ENCODE peak calls at places on chromosomes 5 and 9, in nine cellular contexts. Y, U, I, C, L, W, G, S and N are unnamed samples.

GRCh38 chr9:89372230-89372816 is 54.0 kb downstream of the SECISBP2 start:
- DNase-seq in I (no peak), W (peak), S (no peak), L (no peak), C (peak), U (peak), Y (no peak), G (peak), N (no peak)

GRCh38 chr9:92970467-92970923 is 23.2 kb downstream of the FGD3 start:
- DNase-seq in L (peak), Y (no peak), I (peak), S (peak), G (no peak), W (no peak), U (peak), C (peak), N (no peak)

GRCh38 chr5:91998774-91999173 is 615.7 kb upstream of the ARRDC3 start:
- DNase-seq in C (no peak), I (no peak), L (no peak), Y (no peak), W (no peak), G (no peak), U (no peak), S (no peak), N (no peak)

GRCh38 chr5:96440185-96440538 is 7.1 kb upstream of the PCSK1 start:
- DNase-seq in U (no peak), G (no peak), W (no peak), L (no peak), S (no peak), I (no peak), Y (no peak), C (no peak), N (no peak)

GRCh38 chr5:53362521-53362941 is 117.9 kb upstream of the FST start:
- DNase-seq in G (no peak), U (no peak), L (peak), W (peak), Y (no peak), I (peak), C (peak), S (peak), N (no peak)

GRCh38 chr5:169020102-169020501 is 280.8 kb downstream of the SLIT3 start:
- DNase-seq in G (no peak), U (no peak), W (peak), I (peak), Y (peak), C (no peak), L (no peak), S (peak), N (no peak)

GRCh38 chr9:100063185-100063584 is 35.6 kb downstream of the ERP44 start:
- DNase-seq in I (no peak), C (no peak), W (peak), U (no peak), S (no peak), Y (no peak), G (no peak), L (peak), N (no peak)

GRCh38 chr5:180072256-180072548 is 643 bp upstream of the RNF130 start:
- DNase-seq in S (no peak), W (no peak), G (no peak), I (no peak), L (no peak), C (no peak), Y (no peak), U (no peak), N (no peak)

GRCh38 chr5:430214-430925 is 12.6 kb upstream of the EXOC3 start:
- DNase-seq in L (no peak), W (no peak), C (no peak), S (no peak), G (no peak), Y (no peak), U (no peak), I (no peak), N (no peak)

GRCh38 chr9:126392662-126393383 is 66.2 kb downstream of the MVB12B start:
- DNase-seq in G (no peak), I (no peak), S (no peak), W (no peak), U (no peak), Y (no peak), L (no peak), C (no peak), N (no peak)

GRCh38 chr9:106752581-106752980 is 110.4 kb upstream of the ZNF462 start:
- DNase-seq in I (no peak), Y (no peak), G (no peak), W (peak), S (no peak), L (peak), C (no peak), U (no peak), N (no peak)

GRCh38 chr9:101674165-101674564 is 64.3 kb downstream of the GRIN3A start:
- DNase-seq in Y (no peak), L (no peak), W (no peak), C (no peak), S (no peak), G (no peak), I (no peak), U (no peak), N (no peak)

GRCh38 chr9:122322553-122322952 is 48.3 kb upstream of the PTGS1 start:
- DNase-seq in L (no peak), C (no peak), Y (no peak), W (no peak), I (no peak), U (no peak), S (no peak), G (no peak), N (no peak)

GRCh38 chr9:132955123-132955522 is 10.7 kb upstream of the TSC1 start:
- DNase-seq in W (no peak), G (no peak), C (no peak), Y (no peak), I (no peak), S (no peak), U (no peak), L (no peak), N (no peak)

GRCh38 chr9:127886401-127886972 is 9.0 kb upstream of the AK1 start:
- DNase-seq in L (no peak), G (no peak), I (no peak), Y (peak), W (no peak), C (no peak), U (no peak), S (peak), N (peak)

GRCh38 chr5:61933787-61934626 is 372.0 kb upstream of the KIF2A start:
- DNase-seq in U (peak), Y (peak), C (peak), L (peak), I (peak), G (peak), S (peak), W (peak), N (peak)

GRCh38 chr9:91857831-91858669 is 92.0 kb downstream of the ROR2 start:
- DNase-seq in W (no peak), C (no peak), I (peak), L (no peak), G (no peak), U (peak), Y (no peak), S (no peak), N (no peak)

GRCh38 chr9:77883133-77883532 is 148.5 kb downstream of the GNAQ start:
- DNase-seq in Y (no peak), G (no peak), I (no peak), W (no peak), S (no peak), L (no peak), C (no peak), U (no peak), N (no peak)

GRCh38 chr9:77882294-77882693 is 149.3 kb downstream of the GNAQ start:
- DNase-seq in Y (no peak), W (no peak), U (no peak), S (no peak), C (no peak), I (no peak), G (no peak), L (no peak), N (no peak)

GRCh38 chr9:77883846-77884771 is 147.5 kb downstream of the GNAQ start:
- DNase-seq in I (peak), L (peak), U (no peak), S (peak), W (peak), G (no peak), C (no peak), Y (no peak), N (no peak)

GRCh38 chr9:77887660-77888059 is 144.0 kb downstream of the GNAQ start:
- DNase-seq in G (no peak), S (no peak), W (no peak), U (no peak), I (no peak), C (peak), L (no peak), Y (no peak), N (no peak)

DNA sequence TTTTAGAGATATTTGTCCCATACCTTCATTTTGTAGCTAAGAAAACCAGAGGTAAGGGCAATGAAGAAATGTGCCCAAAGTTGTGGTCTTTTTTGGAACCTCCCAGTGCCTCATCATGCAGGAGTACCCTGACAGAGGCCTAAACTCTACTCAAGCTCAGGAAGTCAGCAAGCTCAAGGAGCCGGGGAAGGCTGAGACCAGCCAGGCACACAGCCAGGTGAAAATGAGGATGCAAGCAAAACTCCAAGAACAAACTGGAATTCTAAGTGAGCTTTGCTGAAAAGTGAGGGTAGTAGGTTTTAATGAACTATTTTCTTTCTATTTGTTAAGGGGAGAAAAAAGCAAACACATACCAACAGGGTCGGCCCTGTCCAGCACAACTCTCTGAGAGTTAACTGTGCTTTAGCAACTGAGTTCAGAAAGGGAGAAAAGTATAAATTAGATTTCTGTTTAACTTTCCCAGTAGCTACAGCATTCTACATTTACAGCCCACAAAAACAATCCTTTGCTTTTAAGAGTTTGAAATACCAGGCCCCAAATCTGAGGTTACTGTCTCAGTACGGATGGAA is 146.4 kb downstream of the GNAQ start:
- DNase-seq in C (no peak), I (no peak), Y (no peak), W (no peak), U (no peak), L (no peak), G (no peak), S (no peak), N (no peak)
- H2AFZ ChIP-seq in C (no peak), I (no peak), Y (no peak), W (no peak), U (no peak), L (no peak), G (no peak), S (no peak), N (no peak)

DNA sequence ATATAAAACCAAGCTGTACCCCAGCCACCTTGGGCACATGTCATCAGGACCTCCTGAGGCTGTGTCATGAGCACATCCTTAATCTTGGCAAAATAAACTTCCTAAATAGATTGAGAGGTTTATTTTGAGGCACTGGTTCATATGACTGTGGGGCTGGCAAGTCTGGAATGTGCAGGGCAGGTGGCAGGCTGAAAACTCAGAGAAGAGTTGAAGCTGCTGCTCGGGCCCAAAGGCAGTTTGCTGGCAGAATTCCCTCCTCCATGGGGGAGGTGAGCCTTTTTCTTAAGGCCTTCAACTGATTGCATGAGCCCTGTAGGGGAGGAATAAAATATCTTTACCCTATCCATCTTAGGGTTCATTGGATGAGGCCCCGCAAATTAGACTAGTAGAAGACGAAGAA is 72.2 kb upstream of the CDK20 start:
- DNase-seq in S (no peak), W (no peak), I (no peak), L (no peak), G (no peak), C (no peak), Y (no peak), U (no peak), N (no peak)
- H2AFZ ChIP-seq in S (no peak), W (no peak), I (no peak), L (no peak), G (no peak), C (no peak), Y (no peak), U (no peak), N (no peak)

GRCh38 chr9:935348-935965 is 41.0 kb upstream of the DMRT3 start:
- DNase-seq in L (peak), U (no peak), G (no peak), S (peak), I (no peak), Y (no peak), C (peak), W (no peak), N (no peak)
- H2AFZ ChIP-seq in L (no peak), U (no peak), G (no peak), S (no peak), I (no peak), Y (no peak), C (peak), W (no peak), N (no peak)

GRCh38 chr5:104942735-104943134 is 1380.1 kb upstream of the NUDT12 start:
- DNase-seq in G (no peak), L (no peak), C (peak), I (peak), U (peak), S (no peak), Y (no peak), W (peak), N (no peak)
- H2AFZ ChIP-seq in G (no peak), L (no peak), C (peak), I (no peak), U (peak), S (no peak), Y (no peak), W (no peak), N (no peak)

DNA sequence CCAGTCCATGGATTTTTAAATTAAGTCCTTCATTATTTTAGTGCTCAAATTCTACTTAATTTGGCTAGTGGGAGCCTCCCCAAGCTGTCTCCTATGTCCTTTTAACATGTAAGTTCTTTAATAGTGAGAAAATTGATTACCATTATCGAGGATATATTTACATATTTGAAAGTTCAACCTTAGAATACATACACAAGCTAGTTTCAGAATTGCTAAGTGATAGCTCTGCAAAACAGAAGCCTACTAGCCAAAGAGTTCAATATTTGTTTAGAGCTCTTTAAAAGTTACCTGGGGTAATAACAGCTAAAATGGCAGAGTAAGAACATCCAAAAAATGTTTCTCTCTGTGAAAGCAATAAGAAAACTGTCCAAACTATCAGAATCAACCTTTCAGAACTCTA is 48.2 kb downstream of the LOX start:
- DNase-seq in I (no peak), S (no peak), W (no peak), C (no peak), Y (no peak), L (no peak), U (no peak), G (no peak), N (no peak)
- H2AFZ ChIP-seq in I (no peak), S (no peak), W (no peak), C (no peak), Y (no peak), L (no peak), U (no peak), G (no peak), N (no peak)

GRCh38 chr9:35909274-35909673 is at the start of gene SPAAR:
- DNase-seq in S (no peak), W (no peak), G (no peak), U (no peak), L (no peak), I (no peak), Y (no peak), C (no peak), N (no peak)

GRCh38 chr9:35907732-35908483 is 1.4 kb upstream of the SPAAR start:
- DNase-seq in U (peak), G (no peak), C (peak), S (peak), Y (no peak), W (peak), L (peak), I (peak), N (no peak)

GRCh38 chr9:35909687-35910612 is 660 bp downstream of the SPAAR start:
- DNase-seq in Y (no peak), L (no peak), U (no peak), G (no peak), W (no peak), C (no peak), I (no peak), S (no peak), N (no peak)

GRCh38 chr9:35906923-35907699 is 1.1 kb downstream of the HRCT1 start:
- DNase-seq in C (peak), S (peak), I (peak), U (no peak), L (peak), W (peak), Y (no peak), G (no peak), N (no peak)

DNA sequence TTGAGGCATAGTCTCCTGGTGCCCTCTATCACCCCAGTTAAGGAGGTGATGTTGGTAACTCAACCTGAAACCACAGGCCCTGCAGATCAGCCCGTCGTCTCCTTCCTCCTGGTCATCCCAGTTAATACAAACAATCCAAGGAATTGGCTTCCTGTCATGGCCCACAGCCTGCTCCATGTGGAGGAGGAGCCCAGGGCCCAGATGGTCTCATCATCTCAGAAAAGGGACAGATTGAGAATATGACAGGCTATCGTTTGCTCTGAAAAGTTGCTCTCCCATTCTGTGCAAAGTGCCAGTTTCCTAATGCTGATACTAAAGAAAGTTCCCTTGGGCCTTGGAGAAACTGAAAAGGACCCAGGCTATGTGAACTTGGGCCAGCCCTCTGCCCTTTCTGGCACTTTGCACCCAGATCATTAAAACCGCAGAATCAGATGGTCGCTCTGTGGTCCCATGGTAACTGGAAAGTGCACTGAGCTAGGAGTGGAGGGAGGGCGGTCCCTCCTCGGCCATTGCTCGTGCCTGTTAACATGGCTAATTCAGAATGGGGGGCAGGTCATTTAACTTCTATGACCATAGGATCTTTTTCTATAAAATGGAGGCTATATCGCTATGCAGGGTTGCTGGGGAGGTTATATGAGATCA is 685 bp upstream of the SPAAR start:
- DNase-seq in L (peak), Y (no peak), I (no peak), W (no peak), C (peak), U (no peak), G (no peak), S (peak), N (no peak)
- H2AFZ ChIP-seq in L (peak), Y (no peak), I (peak), W (no peak), C (peak), U (peak), G (no peak), S (peak), N (no peak)

DNA sequence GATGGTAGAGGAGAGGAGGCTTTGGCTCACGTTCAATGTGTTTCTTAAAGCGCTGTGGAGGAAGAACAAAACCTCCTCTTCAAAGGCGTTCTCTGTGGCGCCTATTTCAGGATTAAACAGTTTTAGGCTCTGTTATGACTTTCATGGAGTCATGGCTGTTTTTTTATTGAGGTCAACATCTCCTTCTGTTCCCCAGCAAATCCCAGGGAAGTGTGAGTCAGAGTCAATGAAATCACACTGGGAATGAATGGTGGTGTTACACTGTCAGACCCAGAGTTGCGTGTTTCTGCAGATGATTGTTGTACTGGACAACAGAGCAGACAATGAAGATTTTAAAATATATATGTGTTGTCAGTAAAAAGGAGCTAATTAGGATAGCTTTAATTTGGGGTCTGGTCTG is 240.6 kb downstream of the CSNK1G3 start:
- DNase-seq in Y (no peak), U (no peak), I (peak), G (no peak), S (peak), W (peak), C (peak), L (peak), N (no peak)
- H2AFZ ChIP-seq in Y (no peak), U (peak), I (peak), G (no peak), S (peak), W (no peak), C (no peak), L (peak), N (no peak)